ENCODE peak calls at places on chromosomes 13 and 19, in eight cellular contexts. I, G, P, N, B, Y, J and V are unnamed samples.

GRCh38 chr13:84744203-84744602 is 861.9 kb upstream of the SLITRK1 start:
- DNase-seq in I (no peak), G (no peak), P (no peak), N (no peak), B (no peak), Y (no peak), J (no peak), V (no peak)

GRCh38 chr19:42226886-42227285 is 6.8 kb downstream of the ZNF526 start:
- DNase-seq in I (no peak), G (no peak), P (no peak), N (no peak), B (no peak), Y (no peak), J (no peak), V (no peak)

GRCh38 chr19:15213715-15214381 is 13.1 kb upstream of the NOTCH3 start:
- DNase-seq in I (no peak), G (peak; percentile 62), P (no peak), N (no peak), B (no peak), Y (no peak), J (no peak), V (no peak)

GRCh38 chr19:48325265-48325910 is at the start of gene EMP3:
- DNase-seq in I (peak; percentile 56), G (peak; percentile 63), P (no peak), N (peak; percentile 34), B (peak; percentile 80), Y (peak; percentile 63), J (peak; percentile 72), V (peak; percentile 90)

GRCh38 chr13:111339366-111340143 is 19.1 kb downstream of the TEX29 start:
- DNase-seq in I (no peak), G (no peak), P (no peak), N (no peak), B (no peak), Y (no peak), J (no peak), V (no peak)

GRCh38 chr13:35855531-35856019 is 275.6 kb downstream of the DCLK1 start:
- DNase-seq in I (peak; percentile 77), G (no peak), P (no peak), N (no peak), B (no peak), Y (no peak), J (peak; percentile 56), V (peak; percentile 85)

GRCh38 chr19:15251749-15252397 is 19.6 kb upstream of the EPHX3 start:
- DNase-seq in I (peak; percentile 55), G (peak; percentile 74), P (no peak), N (peak; percentile 63), B (peak; percentile 90), Y (peak; percentile 53), J (peak; percentile 14), V (peak; percentile 97)

GRCh38 chr13:46728777-46729176 is 68.2 kb downstream of the ESD start:
- DNase-seq in I (peak; percentile 32), G (no peak), P (no peak), N (peak; percentile 10), B (no peak), Y (no peak), J (no peak), V (peak; percentile 25)

GRCh38 chr19:17539288-17540117 is 15.9 kb upstream of the COLGALT1 start:
- DNase-seq in I (peak; percentile 94), G (peak; percentile 99), P (peak; percentile 87), N (peak; percentile 95), B (peak; percentile 83), Y (peak; percentile 96), J (peak; percentile 87), V (peak; percentile 88)

GRCh38 chr13:28040977-28041376 is 52.5 kb upstream of the URAD start:
- DNase-seq in I (no peak), G (no peak), P (no peak), N (no peak), B (no peak), Y (no peak), J (no peak), V (no peak)

GRCh38 chr13:45333973-45334922 is 6.7 kb downstream of the TPT1 start:
- DNase-seq in I (peak; percentile 31), G (no peak), P (no peak), N (no peak), B (no peak), Y (no peak), J (no peak), V (no peak)

GRCh38 chr13:94305463-94305862 is 174.0 kb downstream of the DCT start:
- DNase-seq in I (peak; percentile 93), G (no peak), P (no peak), N (no peak), B (no peak), Y (no peak), J (no peak), V (peak; percentile 90)

GRCh38 chr13:61013782-61014181 is 401.9 kb downstream of the PCDH20 start:
- DNase-seq in I (no peak), G (no peak), P (no peak), N (no peak), B (no peak), Y (no peak), J (no peak), V (no peak)

GRCh38 chr13:114132419-114133121 is at the start of gene RASA3:
- DNase-seq in I (peak; percentile 73), G (peak; percentile 83), P (no peak), N (peak; percentile 83), B (no peak), Y (peak; percentile 70), J (peak; percentile 27), V (peak; percentile 71)

GRCh38 chr19:28539759-28540158 is 673.2 kb downstream of the UQCRFS1 start:
- DNase-seq in I (no peak), G (no peak), P (no peak), N (no peak), B (no peak), Y (no peak), J (no peak), V (no peak)

GRCh38 chr19:46631481-46631880 is 4.5 kb downstream of the GNG8 start:
- DNase-seq in I (no peak), G (peak; percentile 76), P (no peak), N (no peak), B (no peak), Y (no peak), J (no peak), V (peak; percentile 50)

GRCh38 chr13:89267734-89268133 is 1596.6 kb downstream of the SLITRK5 start:
- DNase-seq in I (peak; percentile 41), G (no peak), P (no peak), N (no peak), B (no peak), Y (no peak), J (no peak), V (peak; percentile 42)

GRCh38 chr13:67416047-67416925 is 186.2 kb upstream of the PCDH9 start:
- DNase-seq in I (peak; percentile 45), G (peak; percentile 83), P (no peak), N (peak; percentile 69), B (peak; percentile 2), Y (peak; percentile 35), J (peak; percentile 6), V (peak; percentile 68)
- TF ChIP-seq CTCF in I (peak; percentile 72), G (peak; percentile 82), P (no peak), N (peak; percentile 70), B (peak; percentile 80), Y (peak; percentile 63), J (no peak), V (peak; percentile 71)

GRCh38 chr19:35000338-35000646 is 169 bp downstream of the GRAMD1A start:
- DNase-seq in I (no peak), G (no peak), P (no peak), N (no peak), B (no peak), Y (no peak), J (no peak), V (no peak)
- TF ChIP-seq CTCF in I (no peak), G (no peak), P (no peak), N (no peak), B (no peak), Y (no peak), J (no peak), V (no peak)

GRCh38 chr19:11792942-11793341 is 5.4 kb upstream of the ZNF491 start:
- DNase-seq in I (no peak), G (no peak), P (no peak), N (no peak), B (no peak), Y (no peak), J (no peak), V (no peak)

GRCh38 chr19:11797491-11797890 is 832 bp upstream of the ZNF491 start:
- DNase-seq in I (peak; percentile 96), G (peak; percentile 87), P (peak; percentile 77), N (peak; percentile 10), B (peak; percentile 77), Y (peak; percentile 76), J (peak; percentile 81), V (peak; percentile 57)

DNA sequence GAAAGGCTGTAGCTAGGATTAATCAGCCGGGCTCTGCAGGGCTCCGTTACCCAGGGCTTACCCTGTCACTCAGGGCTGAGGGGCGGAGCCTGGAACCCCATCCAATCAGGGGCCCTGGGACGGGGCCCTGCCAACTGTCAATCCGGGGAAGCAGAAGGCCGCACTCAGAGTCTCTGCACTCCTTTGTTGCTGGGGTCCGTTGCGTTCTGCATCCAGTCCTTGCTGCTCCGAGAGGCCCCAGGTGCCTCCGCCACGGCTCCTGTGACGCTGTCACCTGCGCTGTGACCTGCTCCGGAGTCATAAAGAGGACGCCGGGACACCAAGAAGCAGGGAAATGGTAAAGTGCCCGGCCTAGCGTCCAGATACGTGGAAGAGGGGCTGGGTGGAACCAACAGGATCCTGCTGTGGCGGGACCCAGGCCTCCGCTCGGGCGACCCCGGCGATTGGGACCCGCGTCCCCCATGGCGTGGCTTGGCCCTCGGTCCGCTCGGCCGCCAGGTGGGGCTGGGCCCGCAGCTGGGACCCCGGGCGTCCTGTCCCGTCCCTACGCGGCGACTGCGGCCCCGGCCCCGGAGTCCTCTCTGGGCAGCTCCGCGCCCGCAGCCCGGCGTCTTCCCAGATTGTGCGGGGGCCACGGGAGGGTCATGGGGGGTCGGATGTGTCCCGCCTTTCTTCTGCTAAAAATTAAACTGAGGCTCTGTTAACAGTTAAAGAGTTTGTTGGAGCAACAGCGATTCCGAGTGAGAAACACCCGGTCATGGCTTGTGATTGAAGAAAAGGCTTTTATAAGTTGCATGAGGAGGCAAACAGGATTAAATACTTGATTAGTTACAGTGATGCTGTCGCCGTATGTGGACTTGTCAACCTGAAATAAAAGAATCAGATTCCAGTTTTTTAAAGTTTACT is at the start of gene ZNF491:
- DNase-seq in I (peak; percentile 90), G (peak; percentile 97), P (peak; percentile 93), N (no peak), B (peak; percentile 61), Y (peak; percentile 88), J (peak; percentile 79), V (no peak)
- TF ChIP-seq CTCF in I (peak; percentile 57), G (no peak), P (peak; percentile 24), N (no peak), B (no peak), Y (peak; percentile 61), J (no peak), V (no peak)

DNA sequence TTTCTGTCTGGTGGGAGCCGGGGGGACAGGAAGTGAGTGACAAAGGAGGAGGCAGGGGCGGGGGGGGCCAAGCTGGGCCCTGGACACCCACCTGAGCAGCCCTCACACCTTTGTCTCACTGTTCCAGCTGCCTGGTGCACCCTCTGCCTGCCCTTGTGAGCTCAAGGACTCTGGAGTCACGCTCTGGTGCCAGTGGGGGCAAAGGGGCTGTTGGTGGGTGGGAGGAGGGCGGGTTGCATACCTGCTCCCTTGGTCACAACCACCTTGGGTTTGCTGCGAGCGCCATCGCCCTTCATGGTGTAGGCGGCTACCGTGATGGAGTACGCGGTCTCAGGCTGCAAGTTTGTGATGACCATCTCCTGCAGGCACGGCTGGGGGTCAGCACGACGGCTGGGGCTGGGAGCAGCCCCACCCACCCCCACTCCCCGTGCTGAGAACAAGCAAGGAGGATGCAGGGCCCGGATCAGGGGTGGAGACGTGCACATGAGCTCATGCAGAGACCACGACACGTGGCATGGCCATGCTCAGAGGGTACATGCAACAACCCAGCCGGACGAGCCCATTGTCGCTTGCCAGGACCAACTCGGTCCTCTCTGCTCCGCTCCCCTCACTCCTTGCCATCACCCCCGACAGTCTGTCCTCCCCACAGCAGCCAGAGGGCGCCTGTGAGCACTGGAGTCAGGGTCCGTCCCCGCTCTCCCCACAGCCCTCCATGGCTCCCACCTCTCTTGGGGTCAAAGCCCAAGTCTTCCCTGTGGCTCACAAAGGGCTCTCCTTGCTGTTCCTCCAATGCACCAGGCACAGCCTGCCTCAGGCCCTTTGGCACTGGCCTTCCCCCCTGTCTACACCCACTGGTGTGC is 114.9 kb downstream of the PTPRS start:
- DNase-seq in I (no peak), G (peak; percentile 73), P (no peak), N (peak; percentile 56), B (no peak), Y (peak; percentile 45), J (peak; percentile 4), V (no peak)
- TF ChIP-seq CTCF in I (peak; percentile 71), G (peak; percentile 52), P (peak; percentile 15), N (peak; percentile 55), B (peak; percentile 44), Y (peak; percentile 56), J (no peak), V (peak; percentile 16)